ENCODE peak calls at places on chromosome 22, in seven cellular contexts. K, E, F, J, A, I and G are unnamed samples.

GRCh38 chr22:36215976-36216375 is 14.4 kb upstream of the APOL4 start:
- DNase-seq in J (no peak), E (no peak), F (no peak), K (no peak), I (peak), A (no peak), G (no peak)

GRCh38 chr22:35376728-35377472 is 4.0 kb upstream of the HMOX1 start:
- DNase-seq in F (peak), A (peak), E (peak), K (no peak), I (peak), J (peak), G (peak)

GRCh38 chr22:17243524-17243923 is 24.3 kb upstream of the ADA2 start:
- DNase-seq in K (no peak), F (no peak), I (no peak), E (no peak), J (no peak), A (no peak), G (no peak)

GRCh38 chr22:47328550-47329243 is 566.2 kb downstream of the TBC1D22A start:
- DNase-seq in E (no peak), A (peak), I (peak), J (peak), K (no peak), F (no peak), G (no peak)

GRCh38 chr22:40414306-40414705 is 43.9 kb downstream of the SGSM3 start:
- DNase-seq in A (no peak), F (no peak), J (peak), E (no peak), I (peak), K (no peak), G (no peak)

GRCh38 chr22:25447067-25447688 is 117.3 kb upstream of the GRK3 start:
- DNase-seq in F (no peak), A (no peak), J (no peak), E (no peak), K (no peak), I (no peak), G (no peak)

GRCh38 chr22:30838111-30838510 is 130.5 kb downstream of the MORC2 start:
- DNase-seq in K (no peak), A (no peak), E (no peak), F (no peak), I (no peak), J (no peak), G (no peak)

GRCh38 chr22:38016182-38017078 is 32.1 kb upstream of the SOX10 start:
- DNase-seq in K (no peak), A (peak), I (peak), F (peak), E (peak), J (peak), G (peak)

GRCh38 chr22:46033256-46034200 is 56.6 kb upstream of the WNT7B start:
- DNase-seq in E (no peak), I (peak), F (no peak), A (no peak), J (peak), K (no peak), G (no peak)

GRCh38 chr22:31625661-31626426 is 36.2 kb downstream of the PISD start:
- DNase-seq in F (peak), J (peak), E (peak), K (no peak), I (peak), A (peak), G (peak)

GRCh38 chr22:30867746-30868662 is 100.6 kb downstream of the MORC2 start:
- DNase-seq in J (no peak), E (peak), I (no peak), A (no peak), F (no peak), K (no peak), G (no peak)

GRCh38 chr22:38793721-38794466 is at the start of gene DNAL4:
- DNase-seq in J (peak), F (peak), E (peak), A (peak), I (peak), K (peak), G (peak)

GRCh38 chr22:46984751-46985506 is 222.5 kb downstream of the TBC1D22A start:
- DNase-seq in E (no peak), A (no peak), K (no peak), J (peak), I (peak), F (no peak), G (no peak)

GRCh38 chr22:38788417-38788816 is 5.5 kb downstream of the DNAL4 start:
- DNase-seq in J (peak), I (peak), E (no peak), A (peak), F (peak), K (no peak), G (peak)

GRCh38 chr22:48630444-48630777 is 1197.3 kb downstream of the BRD1 start:
- DNase-seq in A (no peak), J (no peak), F (no peak), K (no peak), E (no peak), I (no peak), G (no peak)

GRCh38 chr22:47762141-47762540 is 999.7 kb downstream of the TBC1D22A start:
- DNase-seq in K (no peak), I (no peak), F (no peak), A (no peak), J (no peak), E (no peak), G (no peak)

GRCh38 chr22:27597703-27598444 is 203.7 kb downstream of the MN1 start:
- DNase-seq in E (peak), A (no peak), I (no peak), K (no peak), J (peak), F (no peak), G (no peak)

GRCh38 chr22:17717708-17718107 is 56.6 kb downstream of the BID start:
- DNase-seq in J (no peak), I (peak), K (no peak), A (no peak), F (no peak), E (no peak), G (no peak)

GRCh38 chr22:32219030-32219429 is 14.2 kb upstream of the RFPL2 start:
- DNase-seq in F (no peak), E (no peak), I (no peak), K (no peak), A (no peak), J (no peak), G (no peak)

GRCh38 chr22:29979645-29980303 is 96.8 kb downstream of the MTMR3 start:
- DNase-seq in A (no peak), E (no peak), K (no peak), J (peak), I (peak), F (no peak), G (no peak)

GRCh38 chr22:29780781-29781676 is 13.9 kb downstream of the UQCR10 start:
- DNase-seq in E (no peak), K (no peak), A (no peak), F (no peak), I (peak), J (peak), G (no peak)

GRCh38 chr22:25403752-25404471 is 160.6 kb upstream of the GRK3 start:
- DNase-seq in A (no peak), K (no peak), I (peak), J (peak), E (peak), F (no peak), G (no peak)

GRCh38 chr22:37425800-37426531 is 1.3 kb downstream of the ELFN2 start:
- DNase-seq in J (no peak), I (peak), E (peak), F (no peak), K (no peak), A (no peak), G (no peak)

GRCh38 chr22:30876221-30876751 is 92.3 kb downstream of the MORC2 start:
- DNase-seq in I (no peak), F (no peak), J (no peak), K (no peak), E (peak), A (no peak), G (no peak)

GRCh38 chr22:44192098-44192810 is 11.5 kb downstream of the PARVG start:
- DNase-seq in A (no peak), K (peak), I (no peak), F (no peak), E (peak), J (no peak), G (no peak)